ENCODE peak calls at places on chromosomes 5 and 9, in five cellular contexts. One of them, this sample, is unnamed.

GRCh38 chr9:84832453-84832852 is 162.9 kb downstream of the NTRK2 start:
- DNase-seq in left lobe of liver: no peak
- DNase-seq in cardiac fibroblast: no peak
- DNase-seq in pancreas: no peak
- DNase-seq in T-helper 2 cell: no peak
- DNase-seq in this sample: no peak

GRCh38 chr9:125190371-125190801 is 783 bp upstream of the PPP6C start:
- DNase-seq in T-helper 2 cell: no peak
- DNase-seq in left lobe of liver: no peak
- DNase-seq in cardiac fibroblast: no peak
- DNase-seq in pancreas: no peak
- DNase-seq in this sample: no peak

GRCh38 chr5:65150599-65150998 is 331.1 kb downstream of the ADAMTS6 start:
- DNase-seq in left lobe of liver: no peak
- DNase-seq in T-helper 2 cell: no peak
- DNase-seq in cardiac fibroblast: no peak
- DNase-seq in pancreas: no peak
- DNase-seq in this sample: no peak

GRCh38 chr5:65663804-65664521 is 39.1 kb downstream of the SHLD3 start:
- DNase-seq in pancreas: no peak
- DNase-seq in T-helper 2 cell: no peak
- DNase-seq in cardiac fibroblast: peak; percentile 26
- DNase-seq in left lobe of liver: no peak
- DNase-seq in this sample: no peak

GRCh38 chr5:173973614-173973969 is 15.4 kb upstream of the C5orf47 start:
- DNase-seq in pancreas: peak; percentile 70
- DNase-seq in T-helper 2 cell: no peak
- DNase-seq in left lobe of liver: no peak
- DNase-seq in cardiac fibroblast: no peak
- DNase-seq in this sample: no peak

GRCh38 chr9:136303825-136304416 is at the start of gene CCDC187:
- DNase-seq in cardiac fibroblast: no peak
- DNase-seq in left lobe of liver: no peak
- DNase-seq in pancreas: no peak
- DNase-seq in T-helper 2 cell: no peak
- DNase-seq in this sample: no peak

GRCh38 chr5:112159435-112159834 is 259.6 kb downstream of the EPB41L4A start:
- DNase-seq in left lobe of liver: no peak
- DNase-seq in pancreas: no peak
- DNase-seq in cardiac fibroblast: peak; percentile 41
- DNase-seq in T-helper 2 cell: no peak
- DNase-seq in this sample: no peak

GRCh38 chr5:123164019-123164418 is 75.0 kb downstream of the PRDM6 start:
- DNase-seq in cardiac fibroblast: no peak
- DNase-seq in pancreas: no peak
- DNase-seq in T-helper 2 cell: no peak
- DNase-seq in left lobe of liver: no peak
- DNase-seq in this sample: no peak

GRCh38 chr9:41229408-41230401 is 40.6 kb upstream of the ZNG1F start:
- DNase-seq in cardiac fibroblast: peak; percentile 16
- DNase-seq in pancreas: no peak
- DNase-seq in T-helper 2 cell: peak; percentile 9
- DNase-seq in left lobe of liver: no peak
- DNase-seq in this sample: no peak

GRCh38 chr5:16737173-16737572 is 120.4 kb upstream of the RETREG1 start:
- DNase-seq in left lobe of liver: no peak
- DNase-seq in cardiac fibroblast: no peak
- DNase-seq in pancreas: no peak
- DNase-seq in T-helper 2 cell: no peak
- DNase-seq in this sample: no peak

GRCh38 chr5:176533894-176534611 is 3.1 kb downstream of the RNF44 start:
- DNase-seq in pancreas: peak; percentile 70
- DNase-seq in T-helper 2 cell: no peak
- DNase-seq in cardiac fibroblast: peak; percentile 39
- DNase-seq in left lobe of liver: peak; percentile 87
- DNase-seq in this sample: peak; percentile 43

GRCh38 chr9:136762915-136763648 is 1.2 kb downstream of the LCN15 start:
- DNase-seq in cardiac fibroblast: no peak
- DNase-seq in left lobe of liver: peak; percentile 47
- DNase-seq in T-helper 2 cell: peak; percentile 43
- DNase-seq in pancreas: no peak
- DNase-seq in this sample: no peak

GRCh38 chr9:87650611-87651295 is 75.2 kb upstream of the CTSL start:
- DNase-seq in cardiac fibroblast: no peak
- DNase-seq in T-helper 2 cell: no peak
- DNase-seq in pancreas: no peak
- DNase-seq in left lobe of liver: no peak
- DNase-seq in this sample: no peak

GRCh38 chr9:21110708-21111576 is 30.7 kb downstream of the IFNW1 start:
- DNase-seq in cardiac fibroblast: peak; percentile 82
- DNase-seq in left lobe of liver: no peak
- DNase-seq in pancreas: no peak
- DNase-seq in T-helper 2 cell: no peak
- DNase-seq in this sample: peak; percentile 79

This sample was measured in NCI-H446.